ENCODE peak calls at places on chromosomes 2 and 18, in nine cellular contexts. S is A549, J is prostate gland, P is tibial artery, F is H1, A is IMR-90, K is astrocyte, E is neural progenitor cell, Q is osteoblast. C is an unnamed sample. For H3K4me1, the result is how much of the 10 kb centered on the place peaks cover.

GRCh38 chr2:221484761-221485499 is 87.2 kb downstream of the EPHA4 start:
- DNase-seq in K (no peak), A (no peak), S (no peak), E (no peak), J (no peak), F (no peak), Q (no peak), P (no peak), C (no peak)

GRCh38 chr2:116487336-116487735 is 1327.2 kb upstream of the DDX18 start:
- DNase-seq in F (no peak), A (no peak), J (no peak), Q (no peak), S (no peak), E (no peak), K (no peak), P (no peak), C (no peak)

GRCh38 chr2:147275943-147276342 is 568.9 kb upstream of the ACVR2A start:
- DNase-seq in J (no peak), P (no peak), E (peak), S (no peak), K (no peak), F (peak), Q (no peak), A (no peak), C (no peak)

GRCh38 chr2:76447294-76447693 is 736.6 kb upstream of the GCFC2 start:
- DNase-seq in Q (no peak), E (no peak), S (no peak), K (no peak), J (no peak), P (no peak), A (no peak), F (no peak), C (no peak)

GRCh38 chr2:240913810-240914644 is 7.9 kb downstream of the CROCC2 start:
- DNase-seq in Q (peak), A (peak), F (peak), K (peak), S (peak), P (peak), E (peak), J (peak), C (peak)

GRCh38 chr2:68726608-68727367 is 7.8 kb upstream of the ARHGAP25 start:
- DNase-seq in Q (no peak), E (no peak), K (peak), J (no peak), A (no peak), S (no peak), P (no peak), F (no peak), C (peak)

GRCh38 chr2:196635156-196635555 is 4.4 kb upstream of the CCDC150 start:
- DNase-seq in K (peak), A (no peak), P (no peak), F (no peak), E (no peak), J (no peak), Q (peak), S (no peak), C (no peak)

GRCh38 chr2:70143314-70144150 is 47.3 kb downstream of the C2orf42 start:
- DNase-seq in K (peak), S (peak), F (no peak), J (peak), P (peak), E (peak), A (peak), Q (peak), C (peak)

GRCh38 chr2:132484144-132484543 is 67.5 kb downstream of the GPR39 start:
- DNase-seq in P (no peak), K (no peak), E (no peak), J (no peak), S (no peak), F (no peak), A (no peak), Q (no peak), C (no peak)

GRCh38 chr2:46434851-46435273 is 44.5 kb upstream of the TMEM247 start:
- DNase-seq in A (peak), Q (peak), E (no peak), J (no peak), S (no peak), P (no peak), F (no peak), K (peak), C (no peak)

GRCh38 chr2:129708221-129708967 is 271.1 kb upstream of the RAB6C start:
- DNase-seq in S (no peak), J (no peak), F (no peak), A (no peak), P (no peak), K (no peak), Q (no peak), E (no peak), C (no peak)

GRCh38 chr2:50901510-50901909 is 130.4 kb downstream of the NRXN1 start:
- DNase-seq in S (no peak), P (no peak), A (no peak), K (no peak), Q (no peak), E (no peak), J (no peak), F (no peak), C (no peak)

GRCh38 chr2:239106314-239106908 is 258.5 kb downstream of the TWIST2 start:
- DNase-seq in F (peak), K (peak), J (peak), P (no peak), E (peak), A (peak), S (peak), Q (peak), C (no peak)

GRCh38 chr2:11553661-11554429 is 20.0 kb downstream of the GREB1 start:
- DNase-seq in K (peak), E (peak), J (no peak), Q (no peak), S (no peak), A (peak), P (no peak), F (no peak), C (peak)

GRCh38 chr18:22110482-22110924 is 58.9 kb upstream of the GATA6 start:
- DNase-seq in S (peak), Q (no peak), E (peak), J (no peak), A (no peak), P (no peak), K (no peak), F (no peak), C (no peak)

GRCh38 chr2:205245652-205246051 is 436.6 kb upstream of the NRP2 start:
- DNase-seq in S (no peak), P (no peak), K (peak), Q (peak), J (no peak), F (no peak), E (no peak), A (peak), C (no peak)

GRCh38 chr2:84881581-84882414 is 914 bp upstream of the TRABD2A start:
- DNase-seq in E (peak), K (peak), P (peak), Q (peak), S (peak), A (peak), J (peak), F (no peak), C (peak)

GRCh38 chr2:20589975-20590703 is 60.8 kb downstream of the HS1BP3 start:
- DNase-seq in K (peak), E (no peak), J (no peak), S (no peak), F (no peak), Q (peak), A (peak), P (no peak), C (peak)

GRCh38 chr2:181678033-181678586 is 2.2 kb downstream of the NEUROD1 start:
- DNase-seq in A (peak), F (no peak), E (peak), K (peak), S (peak), Q (peak), P (peak), J (peak), C (peak)

GRCh38 chr2:149989447-149990063 is 402.0 kb upstream of the MMADHC start:
- DNase-seq in A (peak), S (peak), J (peak), E (no peak), Q (peak), K (peak), P (no peak), F (no peak), C (no peak)

GRCh38 chr2:37389984-37390765 is 45.7 kb downstream of the QPCT start:
- DNase-seq in F (peak), E (no peak), J (no peak), Q (peak), P (no peak), K (peak), S (peak), A (peak), C (no peak)

GRCh38 chr18:48412339-48412929 is 3.3 kb upstream of the ZBTB7C start:
- DNase-seq in A (no peak), Q (peak), E (peak), P (no peak), F (no peak), J (no peak), S (peak), K (no peak), C (no peak)

GRCh38 chr2:36578343-36579296 is 19.3 kb downstream of the FEZ2 start:
- DNase-seq in J (peak), K (peak), F (no peak), Q (no peak), A (no peak), S (peak), E (no peak), P (no peak), C (no peak)

GRCh38 chr2:63486861-63487290 is 101.4 kb downstream of the WDPCP start:
- DNase-seq in A (no peak), J (no peak), K (no peak), F (no peak), E (peak), P (no peak), S (peak), Q (no peak), C (no peak)
- TF ChIP-seq CTCF in A (no peak), J (no peak), K (no peak), F (no peak), E (peak), P (no peak), S (peak), Q (peak), C (no peak)

GRCh38 chr18:36455931-36456330 is 158.4 kb downstream of the FHOD3 start:
- DNase-seq in E (no peak), A (no peak), J (no peak), P (no peak), Q (no peak), K (no peak), F (no peak), S (no peak), C (no peak)
- H3K27ac ChIP-seq in E (no peak), A (no peak), J (no peak), P (no peak), Q (no peak), K (no peak), F (no peak), S (no peak), C (no peak)

DNA sequence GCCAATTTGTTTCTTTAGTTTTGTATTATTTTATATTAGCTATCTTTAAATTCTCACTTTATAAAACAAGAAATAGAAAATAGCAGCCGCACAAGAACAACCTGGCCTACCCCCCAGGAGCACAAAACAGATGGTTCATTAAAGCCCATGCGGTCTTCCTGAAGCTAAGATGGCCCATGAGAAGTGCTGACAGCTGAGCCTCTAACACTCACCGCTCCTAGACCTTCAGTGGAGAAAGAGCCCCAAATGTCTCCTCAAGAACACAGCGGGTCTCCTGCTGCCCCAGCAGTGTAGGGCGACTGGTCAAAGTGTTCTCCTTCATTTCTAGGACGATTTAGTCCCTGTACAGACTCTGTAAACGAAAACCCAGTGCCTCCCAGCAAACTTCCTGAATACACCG is 45.1 kb downstream of the LPIN2 start:
- DNase-seq in Q (no peak), K (no peak), P (no peak), A (no peak), E (no peak), J (no peak), F (no peak), S (no peak), C (no peak)
- H3K4me1 ChIP-seq in Q (under half), K (under half), P (half or more), A (under half), E (under half), J (under half), F (under half), S (under half), C (half or more)

GRCh38 chr18:8480506-8481328 is 128.5 kb upstream of the RAB12 start:
- DNase-seq in A (peak), Q (no peak), J (peak), S (peak), P (no peak), E (peak), F (no peak), K (peak), C (no peak)
- TF ChIP-seq CTCF in A (peak), Q (peak), J (peak), S (peak), P (peak), E (peak), F (peak), K (peak), C (no peak)

DNA sequence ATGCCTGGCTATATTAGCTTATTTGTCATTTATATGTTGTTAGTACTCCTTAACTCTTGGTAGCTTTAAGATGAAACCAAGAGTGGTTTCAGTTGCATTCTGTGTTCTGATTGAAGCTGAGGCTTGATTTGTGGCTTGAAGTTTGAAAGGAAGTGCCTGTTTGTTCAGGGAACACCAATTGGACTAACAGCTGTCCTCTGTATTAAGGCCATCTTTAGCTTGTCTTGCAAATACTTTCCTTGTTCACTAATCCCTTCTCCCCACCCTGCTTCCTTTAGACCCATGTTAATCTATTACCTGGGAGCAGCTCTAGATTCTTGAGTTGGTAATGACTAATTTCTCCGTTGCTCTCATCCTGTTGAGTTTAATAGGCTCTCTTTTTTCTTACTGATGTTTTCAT is 13.4 kb downstream of the ITGA6 start:
- DNase-seq in J (no peak), S (peak), Q (no peak), F (no peak), K (no peak), P (no peak), E (peak), A (no peak), C (no peak)
- H3K27ac ChIP-seq in J (no peak), S (peak), Q (no peak), F (no peak), K (no peak), P (no peak), E (no peak), A (no peak), C (peak)

GRCh38 chr2:88832992-88833389 is 141.5 kb downstream of the RPIA start:
- DNase-seq in A (no peak), S (no peak), K (no peak), E (no peak), P (no peak), Q (no peak), J (no peak), F (no peak), C (no peak)

GRCh38 chr2:88832256-88832991 is 141.0 kb downstream of the RPIA start:
- DNase-seq in Q (no peak), A (no peak), J (no peak), K (no peak), F (no peak), P (no peak), S (no peak), E (no peak), C (peak)

GRCh38 chr2:88829607-88830463 is 138.4 kb downstream of the RPIA start:
- DNase-seq in Q (no peak), J (no peak), A (no peak), E (no peak), S (no peak), P (no peak), K (no peak), F (no peak), C (no peak)

GRCh38 chr2:88831792-88832248 is 140.3 kb downstream of the RPIA start:
- DNase-seq in J (no peak), S (peak), P (peak), A (peak), K (no peak), F (peak), Q (no peak), E (no peak), C (peak)

GRCh38 chr2:88831071-88831791 is 139.8 kb downstream of the RPIA start:
- DNase-seq in S (no peak), P (no peak), A (no peak), E (no peak), Q (no peak), F (no peak), K (no peak), J (no peak), C (no peak)
- H3K4me1 ChIP-seq in S (under half), P (under half), A (under half), E (under half), Q (under half), F (under half), K (under half), J (under half), C (under half)

C was measured in spleen.